ENCODE peak calls at places on chromosomes 13 and 19, in eight cellular contexts. D, A, L, I, O, K, V and R are unnamed samples. For H3K27me3, the result is how much of the 10 kb centered on the place peaks cover.

GRCh38 chr13:73767747-73768315 is 366.4 kb downstream of the KLF12 start:
- DNase-seq in K (no peak), V (no peak), A (no peak), D (no peak), I (no peak), O (no peak), L (no peak), R (no peak)

GRCh38 chr13:31731923-31732322 is 7.4 kb upstream of the RXFP2 start:
- DNase-seq in A (no peak), K (no peak), D (no peak), I (no peak), O (no peak), L (no peak), V (no peak), R (no peak)

GRCh38 chr19:40621283-40621682 is 20.1 kb downstream of the LTBP4 start:
- DNase-seq in O (no peak), K (no peak), A (no peak), V (no peak), D (no peak), I (no peak), L (no peak), R (no peak)

GRCh38 chr19:46573679-46574522 is 27.2 kb upstream of the CALM3 start:
- DNase-seq in I (no peak), D (no peak), A (no peak), L (no peak), V (no peak), O (no peak), K (no peak), R (no peak)

GRCh38 chr13:85283408-85283807 is 515.8 kb downstream of the SLITRK6 start:
- DNase-seq in I (no peak), A (no peak), V (no peak), K (no peak), O (no peak), L (no peak), D (no peak), R (peak)

GRCh38 chr19:1161716-1162115 is 12.4 kb downstream of the SBNO2 start:
- DNase-seq in A (no peak), O (no peak), D (no peak), V (no peak), I (no peak), L (no peak), K (no peak), R (no peak)

GRCh38 chr19:43765109-43765876 is 10.5 kb upstream of the SMG9 start:
- DNase-seq in I (peak), V (peak), K (peak), L (no peak), O (peak), D (no peak), A (peak), R (peak)

GRCh38 chr19:41376998-41377365 is 649 bp downstream of the TMEM91 start:
- DNase-seq in O (no peak), L (no peak), D (no peak), I (no peak), A (no peak), V (no peak), K (no peak), R (no peak)

GRCh38 chr19:6026390-6026897 is 48.5 kb upstream of the RANBP3 start:
- DNase-seq in L (no peak), D (no peak), A (no peak), O (no peak), K (no peak), I (no peak), V (no peak), R (no peak)

DNA sequence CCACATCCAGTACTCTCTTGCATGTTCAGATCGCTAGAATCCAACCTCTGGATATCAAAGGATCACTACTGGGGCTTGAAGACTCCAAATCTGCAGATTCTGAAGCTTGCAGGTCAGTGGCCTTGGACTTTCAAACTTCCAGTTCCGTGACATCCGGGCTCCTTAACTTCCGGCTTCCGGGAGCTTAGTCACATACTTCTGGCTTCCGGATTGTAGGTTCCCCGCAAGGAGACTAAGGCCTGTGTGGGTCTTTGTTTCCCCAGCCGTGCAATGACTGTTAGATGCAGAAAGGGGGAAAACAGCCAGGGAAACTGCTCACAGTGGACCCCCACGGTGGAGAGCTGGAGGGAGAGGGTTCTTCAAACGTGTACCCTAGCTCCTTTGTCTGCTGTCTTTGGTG is 41.4 kb downstream of the ZNF333 start:
- DNase-seq in L (no peak), I (no peak), V (peak), A (no peak), D (no peak), K (no peak), O (no peak), R (no peak)
- H3K4me3 ChIP-seq in L (no peak), I (no peak), V (peak), A (no peak), D (no peak), K (no peak), O (no peak), R (no peak)

GRCh38 chr19:17448190-17448967 is at the start of gene TMEM221:
- DNase-seq in O (no peak), K (no peak), V (no peak), L (peak), D (no peak), I (no peak), A (peak), R (peak)

GRCh38 chr19:17454579-17454978 is 6.1 kb upstream of the TMEM221 start:
- DNase-seq in O (no peak), V (no peak), D (no peak), L (no peak), K (no peak), I (no peak), A (no peak), R (no peak)

GRCh38 chr19:17447704-17448189 is 721 bp downstream of the TMEM221 start:
- DNase-seq in A (no peak), O (no peak), I (no peak), D (no peak), K (no peak), V (no peak), L (no peak), R (no peak)

GRCh38 chr19:17451820-17452219 is 3.4 kb upstream of the TMEM221 start:
- DNase-seq in L (no peak), K (no peak), V (no peak), A (no peak), I (no peak), D (no peak), O (no peak), R (no peak)

DNA sequence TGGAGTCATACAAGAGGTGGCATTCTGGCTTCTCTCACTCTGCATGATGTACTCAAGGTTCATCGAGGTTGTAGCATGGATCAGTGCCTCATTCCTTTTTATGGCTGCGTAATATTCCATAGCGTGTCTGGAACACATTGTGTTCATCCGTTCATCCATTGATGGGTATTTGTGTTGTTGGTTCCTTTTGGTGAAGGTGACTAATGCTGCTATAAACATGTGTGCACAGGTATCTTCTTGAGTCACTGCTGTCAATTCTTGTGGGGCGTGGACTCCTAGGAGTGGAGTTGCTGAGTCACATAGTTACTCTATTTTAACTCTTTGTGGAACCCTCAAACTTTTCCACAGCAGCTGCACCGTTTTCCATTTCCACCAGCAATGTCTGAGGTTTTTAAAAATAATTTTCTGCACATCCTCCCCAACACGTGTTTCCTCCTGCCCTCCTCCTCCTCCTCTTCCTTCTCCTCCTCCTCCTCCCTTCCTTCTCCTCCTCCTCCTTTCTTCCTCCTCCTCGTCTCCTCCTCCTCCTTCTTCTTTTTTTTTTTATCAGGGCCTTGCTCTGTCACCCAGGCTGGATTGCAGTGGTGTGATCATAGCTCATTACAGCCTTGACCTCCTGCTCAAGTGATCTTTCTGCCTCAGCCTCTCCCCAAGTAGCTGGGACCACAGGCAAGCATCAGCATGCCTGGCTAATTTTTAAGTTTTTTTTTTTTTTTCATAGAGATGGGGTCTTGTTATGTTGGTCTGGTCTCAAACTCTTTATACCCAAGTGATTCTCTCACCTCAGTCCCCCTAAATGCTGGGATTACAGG is 2.0 kb upstream of the TMEM221 start:
- DNase-seq in O (no peak), L (no peak), K (no peak), I (no peak), A (no peak), D (no peak), V (peak), R (no peak)
- H3K27me3 ChIP-seq in O (under half), L (under half), K (under half), I (under half), A (under half), D (under half), V (under half), R (under half)

GRCh38 chr13:98007001-98007400 is 53.5 kb downstream of the IPO5 start:
- DNase-seq in D (no peak), O (no peak), L (no peak), A (no peak), V (no peak), K (no peak), I (no peak), R (no peak)
- H3K4me3 ChIP-seq in D (no peak), O (no peak), L (no peak), A (no peak), V (no peak), K (no peak), I (no peak), R (no peak)

GRCh38 chr13:47545206-47545605 is 455.9 kb downstream of the SUCLA2 start:
- DNase-seq in I (no peak), O (no peak), A (no peak), V (no peak), K (no peak), L (no peak), D (no peak), R (no peak)

DNA sequence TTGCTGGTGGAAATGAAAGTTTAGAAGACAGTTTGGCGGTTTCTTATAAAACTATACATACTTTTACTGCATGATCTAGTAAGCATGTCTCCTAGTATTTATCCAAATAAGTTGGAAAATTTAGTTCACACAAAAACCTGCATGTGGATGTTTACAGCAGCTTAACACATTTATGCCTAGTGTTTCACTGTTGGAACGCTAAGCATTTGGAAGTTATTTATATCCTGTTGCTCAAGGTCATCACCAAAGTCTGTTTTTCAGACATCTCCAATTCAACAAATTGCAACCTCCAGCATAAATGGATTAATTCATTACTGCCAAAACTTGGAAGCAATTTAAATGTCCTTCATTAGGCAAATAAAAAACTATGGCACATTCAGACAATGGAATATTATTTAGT is 461.8 kb downstream of the SUCLA2 start:
- DNase-seq in I (no peak), A (no peak), O (no peak), K (peak), L (no peak), V (no peak), D (no peak), R (no peak)
- H3K27me3 ChIP-seq in I (under half), A (under half), O (under half), K (under half), L (under half), V (under half), D (under half), R (under half)